ENCODE peak calls at places on chromosomes 16 and 17, in nine cellular contexts. H, M, Z, J, U, I, C, O and X are unnamed samples.

GRCh38 chr16:67862623-67863583 is 9.9 kb upstream of the EDC4 start:
- DNase-seq in H (peak), M (no peak), Z (no peak), J (no peak), U (no peak), I (no peak), C (no peak), O (no peak), X (peak)

GRCh38 chr16:83305092-83305491 is 502.7 kb upstream of the HSBP1 start:
- DNase-seq in H (peak), M (peak), Z (no peak), J (no peak), U (no peak), I (no peak), C (peak), O (no peak), X (no peak)

GRCh38 chr17:71325117-71325516 is 795.7 kb upstream of the SOX9 start:
- DNase-seq in H (no peak), M (no peak), Z (no peak), J (no peak), U (no peak), I (no peak), C (no peak), O (no peak), X (no peak)

GRCh38 chr16:70437582-70438324 is 1.1 kb downstream of the ST3GAL2 start:
- DNase-seq in H (peak), M (no peak), Z (no peak), J (no peak), U (no peak), I (no peak), C (peak), O (no peak), X (peak)

GRCh38 chr17:9905902-9906301 is 831 bp upstream of the RCVRN start:
- DNase-seq in H (no peak), M (no peak), Z (peak), J (no peak), U (no peak), I (no peak), C (peak), O (no peak), X (no peak)

GRCh38 chr17:28018439-28019070 is 23.9 kb upstream of the NLK start:
- DNase-seq in H (peak), M (no peak), Z (no peak), J (no peak), U (no peak), I (no peak), C (peak), O (no peak), X (peak)

GRCh38 chr16:25023541-25023940 is 8.4 kb upstream of the ARHGAP17 start:
- DNase-seq in H (no peak), M (no peak), Z (no peak), J (no peak), U (no peak), I (no peak), C (no peak), O (no peak), X (no peak)

GRCh38 chr16:27729516-27730304 is 179.8 kb downstream of the KATNIP start:
- DNase-seq in H (peak), M (no peak), Z (no peak), J (no peak), U (no peak), I (no peak), C (peak), O (no peak), X (no peak)

GRCh38 chr17:67639555-67639954 is 78.2 kb upstream of the NOL11 start:
- DNase-seq in H (no peak), M (no peak), Z (no peak), J (no peak), U (no peak), I (no peak), C (no peak), O (peak), X (no peak)

GRCh38 chr16:58034786-58035185 is 9.2 kb downstream of the MMP15 start:
- DNase-seq in H (no peak), M (no peak), Z (no peak), J (no peak), U (no peak), I (no peak), C (no peak), O (no peak), X (no peak)

GRCh38 chr17:64056269-64057005 is 36.0 kb upstream of the ICAM2 start:
- DNase-seq in H (no peak), M (no peak), Z (peak), J (no peak), U (no peak), I (no peak), C (no peak), O (no peak), X (no peak)